ENCODE peak calls at places on chromosomes 4 and X, in nine cellular contexts. C, O, D, W, A, U, B, T and S are unnamed samples.

GRCh38 chr4:101155368-101155767 is 192.0 kb downstream of the PPP3CA start:
- DNase-seq in C (no peak), T (no peak), D (no peak), A (no peak), O (peak), B (no peak), W (peak), U (peak), S (no peak)

GRCh38 chr4:33746979-33747378 is 2497.3 kb downstream of the ARAP2 start:
- DNase-seq in T (no peak), O (no peak), W (no peak), D (no peak), A (no peak), B (no peak), U (no peak), C (no peak), S (no peak)

GRCh38 chrX:136577562-136577961 is 45.5 kb downstream of the VGLL1 start:
- DNase-seq in O (peak), A (peak), B (peak), U (peak), W (peak), C (peak), T (peak), D (no peak), S (peak)

GRCh38 chr4:119300072-119300387 is 21.9 kb downstream of the FABP2 start:
- DNase-seq in C (peak), O (no peak), U (peak), W (peak), A (peak), D (peak), T (no peak), B (no peak), S (peak)

GRCh38 chrX:319579-320125 is 1.1 kb upstream of the GTPBP6 start:
- DNase-seq in A (no peak), U (no peak), T (no peak), W (no peak), C (peak), D (no peak), O (no peak), B (no peak), S (no peak)

GRCh38 chrX:118520206-118520857 is 24.7 kb downstream of the DOCK11 start:
- DNase-seq in A (no peak), D (no peak), T (no peak), O (no peak), C (no peak), B (no peak), W (no peak), U (no peak), S (no peak)

GRCh38 chrX:39476596-39476995 is 621.2 kb downstream of the BCOR start:
- DNase-seq in W (no peak), T (no peak), O (no peak), A (no peak), D (no peak), U (no peak), B (no peak), C (no peak), S (peak)

GRCh38 chr4:152448038-152448437 is 87.9 kb downstream of the FBXW7 start:
- DNase-seq in W (no peak), O (no peak), B (no peak), T (no peak), A (no peak), D (no peak), U (no peak), C (no peak), S (no peak)

GRCh38 chr4:3317656-3318211 is 24.9 kb downstream of the RGS12 start:
- DNase-seq in O (no peak), T (no peak), D (no peak), W (no peak), A (no peak), B (no peak), U (no peak), C (no peak), S (no peak)

GRCh38 chrX:38382663-38383062 is 30.3 kb downstream of the OTC start:
- DNase-seq in A (no peak), B (no peak), T (no peak), U (no peak), W (no peak), C (no peak), O (no peak), D (no peak), S (no peak)

GRCh38 chrX:24277405-24277804 is 36.5 kb downstream of the SUPT20HL2 start:
- DNase-seq in B (no peak), D (no peak), W (no peak), C (no peak), A (no peak), O (no peak), T (no peak), U (no peak), S (no peak)

DNA sequence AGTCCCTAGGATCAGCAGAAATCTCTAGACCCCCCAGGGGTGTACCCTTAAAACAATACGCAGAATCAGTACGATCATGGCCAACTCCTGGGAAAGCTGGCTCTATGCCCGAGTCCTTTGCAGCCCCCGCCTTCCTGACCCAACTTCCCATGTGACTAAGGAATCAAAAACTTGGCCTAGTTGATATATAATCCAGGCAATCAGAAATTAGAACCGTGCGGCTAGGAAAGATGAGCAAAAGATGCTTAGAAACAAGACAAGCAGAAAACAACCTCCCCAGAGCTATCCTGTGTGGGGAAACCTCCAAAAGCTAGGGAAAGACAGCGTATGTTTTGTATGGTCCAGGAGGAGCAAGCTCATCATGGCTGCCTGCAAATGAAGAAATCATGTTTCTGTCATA is 110.0 kb downstream of the PPARGC1A start:
- DNase-seq in B (no peak), O (no peak), U (no peak), D (no peak), C (no peak), W (no peak), T (no peak), A (peak), S (no peak)
- TF ChIP-seq MAX in B (no peak), O (no peak), U (no peak), D (no peak), C (no peak), W (no peak), T (no peak), A (no peak), S (no peak)

GRCh38 chr4:149910604-149911367 is 95.1 kb upstream of the IQCM start:
- DNase-seq in O (no peak), B (no peak), D (no peak), C (no peak), T (no peak), A (no peak), W (peak), U (no peak), S (no peak)

GRCh38 chr4:149914101-149914500 is 98.5 kb upstream of the IQCM start:
- DNase-seq in D (no peak), O (no peak), B (no peak), T (no peak), W (no peak), A (no peak), C (no peak), U (no peak), S (no peak)

GRCh38 chr4:149911995-149912394 is 96.4 kb upstream of the IQCM start:
- DNase-seq in D (no peak), T (no peak), O (no peak), A (no peak), W (peak), U (no peak), B (no peak), C (no peak), S (no peak)

GRCh38 chr4:149911371-149911770 is 95.7 kb upstream of the IQCM start:
- DNase-seq in C (no peak), W (peak), A (no peak), B (no peak), D (no peak), T (no peak), U (no peak), O (no peak), S (no peak)

DNA sequence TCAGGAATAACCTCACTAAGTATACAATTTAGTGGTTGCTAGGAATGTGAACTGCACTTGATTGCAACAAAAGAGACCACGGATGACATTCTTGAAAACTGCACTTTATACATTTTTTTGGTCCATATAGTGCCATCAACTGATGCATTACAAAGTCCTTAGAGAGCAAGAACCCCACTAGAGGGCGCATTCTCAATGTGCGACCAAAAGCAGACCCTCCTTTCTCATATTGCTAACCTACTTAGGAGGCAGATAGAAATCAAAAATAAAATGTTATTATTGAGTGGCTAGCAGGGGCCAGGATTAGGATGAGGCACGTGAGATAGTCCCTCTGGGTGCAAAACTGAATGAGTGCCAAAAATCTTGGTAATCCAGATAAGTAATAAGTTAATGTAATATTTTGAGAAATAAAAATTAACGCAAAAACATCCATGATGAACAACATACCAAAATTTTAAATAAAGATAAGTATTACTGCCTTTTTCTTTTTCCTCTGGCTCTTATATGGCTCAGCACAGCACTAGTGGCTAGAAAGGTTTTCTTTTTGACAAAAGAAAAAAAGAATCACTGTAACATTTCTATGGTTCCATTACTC is 99.0 kb upstream of the IQCM start:
- DNase-seq in A (peak), W (peak), B (peak), O (peak), C (peak), U (peak), D (no peak), T (peak), S (peak)
- TF ChIP-seq MAX in A (no peak), W (no peak), B (no peak), O (no peak), C (no peak), U (no peak), D (no peak), T (no peak), S (no peak)

GRCh38 chr4:120948382-120948781 is 25.9 kb upstream of the PRDM5 start:
- DNase-seq in W (no peak), A (no peak), U (no peak), D (no peak), C (no peak), B (no peak), O (peak), T (no peak), S (no peak)
- TF ChIP-seq MAX in W (no peak), A (no peak), U (no peak), D (no peak), C (no peak), B (no peak), O (no peak), T (no peak), S (no peak)

DNA sequence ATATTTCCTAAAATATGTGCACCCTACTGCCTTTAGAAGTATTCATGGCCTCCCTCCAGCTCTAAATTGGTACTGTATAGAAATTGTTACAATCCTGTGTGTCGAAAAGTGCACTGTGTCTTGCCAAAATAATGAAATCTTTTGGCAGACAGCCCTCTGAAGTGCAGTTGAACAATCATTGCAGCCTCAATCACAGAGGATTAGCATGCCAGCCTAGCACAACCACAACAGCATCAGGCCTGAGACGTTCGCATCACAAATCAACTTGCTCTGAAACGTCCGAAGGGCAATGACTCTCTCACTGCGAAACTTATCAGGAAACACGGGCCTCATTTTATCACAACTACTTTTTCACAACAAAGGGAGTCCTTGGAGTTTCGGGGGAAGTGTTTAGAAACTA is 99.0 kb downstream of the ANOS1 start:
- DNase-seq in W (no peak), O (no peak), T (no peak), U (no peak), B (no peak), D (no peak), A (no peak), C (no peak), S (no peak)
- TF ChIP-seq MAX in W (no peak), O (no peak), T (no peak), U (no peak), B (no peak), D (no peak), A (no peak), C (no peak), S (no peak)

GRCh38 chrX:13768939-13769338 is 34.4 kb downstream of the OFD1 start:
- DNase-seq in B (no peak), U (no peak), D (no peak), O (no peak), C (no peak), T (no peak), W (no peak), A (no peak), S (no peak)
- TF ChIP-seq MAX in B (no peak), U (no peak), D (no peak), O (no peak), C (no peak), T (no peak), W (no peak), A (no peak), S (no peak)

DNA sequence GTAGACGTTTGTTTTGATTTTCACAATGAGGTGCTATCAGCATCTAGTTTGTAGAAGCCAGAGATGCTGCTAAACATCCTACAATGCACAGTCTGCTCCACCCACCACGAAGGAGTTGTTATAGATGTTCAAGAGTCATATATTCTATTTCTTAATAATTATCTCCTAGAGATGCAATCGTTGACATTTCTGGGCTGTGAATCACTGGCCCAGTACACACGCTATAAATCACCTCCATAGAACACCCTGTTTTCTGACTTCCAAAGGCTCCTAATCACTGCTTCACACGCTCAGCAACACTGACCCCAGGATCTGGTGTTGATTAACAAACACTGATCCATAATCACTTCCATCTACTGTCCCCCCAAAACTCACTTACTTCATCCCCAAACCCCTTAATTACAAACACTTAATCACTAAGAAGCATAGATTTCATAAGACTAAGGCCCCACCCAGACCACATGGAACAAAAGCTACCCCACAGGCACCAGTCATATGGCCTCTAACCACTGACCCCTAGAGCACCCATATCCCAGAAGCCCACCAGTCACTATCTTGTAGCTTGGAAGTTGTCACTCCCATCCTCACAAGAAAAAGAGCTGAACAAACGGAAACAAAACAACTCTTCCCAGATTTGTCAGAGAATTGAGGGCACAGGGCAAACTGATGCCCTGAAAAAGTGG is 31.7 kb upstream of the ZNF41 start:
- DNase-seq in W (no peak), T (no peak), C (no peak), O (no peak), A (no peak), U (no peak), B (no peak), D (no peak), S (no peak)
- TF ChIP-seq MAX in W (no peak), T (no peak), C (no peak), O (no peak), A (no peak), U (no peak), B (no peak), D (no peak), S (no peak)

DNA sequence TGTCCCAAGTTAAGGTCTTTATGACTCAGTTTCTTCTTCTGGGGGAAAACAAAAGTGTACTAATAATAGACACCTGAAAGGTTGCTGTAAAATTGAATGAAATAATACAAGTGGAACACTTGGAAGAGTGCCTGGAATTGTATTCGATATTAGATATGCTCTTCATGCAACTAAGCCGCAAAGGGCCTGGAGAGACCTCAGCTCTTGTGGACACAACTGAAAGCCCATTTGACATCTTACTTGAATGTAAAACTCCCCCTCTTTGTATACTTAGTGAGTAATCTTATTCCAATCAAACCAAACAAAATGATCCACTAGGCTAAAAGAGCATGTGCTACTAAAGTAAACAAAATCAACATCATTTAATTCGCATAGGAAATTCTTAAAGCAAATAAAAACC is 516 bp upstream of the MAP9 start:
- DNase-seq in T (no peak), A (no peak), C (no peak), U (no peak), W (no peak), D (no peak), B (no peak), O (no peak), S (no peak)
- TF ChIP-seq MAX in T (no peak), A (no peak), C (no peak), U (no peak), W (no peak), D (no peak), B (no peak), O (no peak), S (no peak)

DNA sequence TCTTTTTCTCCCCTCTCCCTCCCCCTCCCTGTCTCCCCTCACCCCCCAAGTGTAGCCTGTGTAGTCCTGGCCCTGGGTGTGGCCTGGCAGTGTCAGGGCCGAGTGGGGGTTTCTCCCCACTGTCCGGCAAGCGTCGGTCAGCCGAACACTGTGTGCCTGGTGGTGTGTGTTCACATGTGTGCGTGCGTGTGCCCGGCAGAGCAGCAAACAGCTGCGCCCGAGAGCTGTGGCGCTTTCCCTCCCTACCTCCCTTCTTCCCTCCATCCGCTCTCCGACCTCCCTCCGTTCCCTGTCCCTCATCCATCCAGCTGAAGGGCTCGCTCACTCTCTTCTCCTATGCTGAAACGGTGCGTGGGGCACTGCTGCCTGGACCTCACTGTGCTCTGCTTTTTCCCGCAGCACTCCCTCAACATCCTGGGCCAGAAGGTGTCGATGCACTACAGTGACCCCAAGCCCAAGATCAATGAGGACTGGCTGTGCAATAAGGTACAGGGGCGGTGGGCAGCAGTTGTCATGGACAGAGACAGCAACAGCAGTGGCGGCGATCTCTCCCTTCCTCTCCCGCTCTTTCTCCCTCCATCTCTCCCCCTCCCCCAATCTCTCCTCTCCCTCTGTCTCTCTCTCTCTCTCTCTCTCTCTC is 17.4 kb upstream of the UBA1 start:
- DNase-seq in O (no peak), T (no peak), W (no peak), B (no peak), C (no peak), D (no peak), U (no peak), A (no peak), S (no peak)
- TF ChIP-seq MAX in O (no peak), T (no peak), W (no peak), B (no peak), C (no peak), D (no peak), U (no peak), A (no peak), S (no peak)

GRCh38 chr4:117771647-117772337 is 262.5 kb upstream of the NDST3 start:
- DNase-seq in B (no peak), A (no peak), D (no peak), U (no peak), O (peak), T (no peak), C (peak), W (no peak), S (no peak)
- TF ChIP-seq MAX in B (no peak), A (no peak), D (no peak), U (no peak), O (no peak), T (no peak), C (no peak), W (no peak), S (no peak)